ENCODE peak calls at places on chromosomes 2 and 18, in nine cellular contexts. One of them, this sample, is unnamed.

GRCh38 chr2:100320547-100321180 is 1.6 kb downstream of the LONRF2 start:
- DNase-seq in BE2C: no peak
- DNase-seq in aorta: no peak
- DNase-seq in Karpas-422: no peak
- DNase-seq in GM23248: no peak
- DNase-seq in psoas muscle: peak; percentile 15
- DNase-seq in AG09309: no peak
- DNase-seq in OCI-LY7: no peak
- DNase-seq in prostate gland: peak; percentile 28
- DNase-seq in this sample: no peak

GRCh38 chr18:51417643-51418483 is 220.4 kb upstream of the MEX3C start:
- DNase-seq in BE2C: no peak
- DNase-seq in aorta: no peak
- DNase-seq in Karpas-422: peak; percentile 56
- DNase-seq in GM23248: no peak
- DNase-seq in psoas muscle: no peak
- DNase-seq in AG09309: no peak
- DNase-seq in OCI-LY7: peak; percentile 48
- DNase-seq in prostate gland: no peak
- DNase-seq in this sample: no peak

GRCh38 chr18:58533771-58534170 is 95.1 kb downstream of the ALPK2 start:
- DNase-seq in BE2C: no peak
- DNase-seq in aorta: no peak
- DNase-seq in Karpas-422: no peak
- DNase-seq in GM23248: no peak
- DNase-seq in psoas muscle: no peak
- DNase-seq in AG09309: no peak
- DNase-seq in OCI-LY7: no peak
- DNase-seq in prostate gland: no peak
- DNase-seq in this sample: no peak

GRCh38 chr2:187993516-187993915 is 298.2 kb upstream of the GULP1 start:
- DNase-seq in BE2C: no peak
- DNase-seq in aorta: no peak
- DNase-seq in Karpas-422: no peak
- DNase-seq in GM23248: no peak
- DNase-seq in psoas muscle: no peak
- DNase-seq in AG09309: no peak
- DNase-seq in OCI-LY7: no peak
- DNase-seq in prostate gland: no peak
- DNase-seq in this sample: no peak

GRCh38 chr18:12534820-12535219 is 123.1 kb downstream of the SPIRE1 start:
- DNase-seq in BE2C: no peak
- DNase-seq in aorta: no peak
- DNase-seq in Karpas-422: no peak
- DNase-seq in GM23248: no peak
- DNase-seq in psoas muscle: no peak
- DNase-seq in AG09309: no peak
- DNase-seq in OCI-LY7: no peak
- DNase-seq in prostate gland: no peak
- DNase-seq in this sample: no peak

GRCh38 chr18:35422227-35422626 is 45.1 kb upstream of the ZNF396 start:
- DNase-seq in BE2C: no peak
- DNase-seq in aorta: no peak
- DNase-seq in Karpas-422: no peak
- DNase-seq in GM23248: no peak
- DNase-seq in psoas muscle: no peak
- DNase-seq in AG09309: no peak
- DNase-seq in OCI-LY7: no peak
- DNase-seq in prostate gland: no peak
- DNase-seq in this sample: no peak

GRCh38 chr2:237227190-237227988 is 141.7 kb downstream of the COPS8 start:
- DNase-seq in BE2C: no peak
- DNase-seq in aorta: no peak
- DNase-seq in Karpas-422: no peak
- DNase-seq in GM23248: peak; percentile 96
- DNase-seq in psoas muscle: no peak
- DNase-seq in AG09309: peak; percentile 86
- DNase-seq in OCI-LY7: no peak
- DNase-seq in prostate gland: no peak
- DNase-seq in this sample: no peak

GRCh38 chr2:13725945-13726344 is 906.6 kb upstream of the LRATD1 start:
- DNase-seq in BE2C: no peak
- DNase-seq in aorta: no peak
- DNase-seq in Karpas-422: no peak
- DNase-seq in GM23248: no peak
- DNase-seq in psoas muscle: no peak
- DNase-seq in AG09309: no peak
- DNase-seq in OCI-LY7: no peak
- DNase-seq in prostate gland: no peak
- DNase-seq in this sample: no peak

GRCh38 chr2:44351088-44351487 is 10.2 kb downstream of the PREPL start:
- DNase-seq in BE2C: no peak
- DNase-seq in aorta: peak; percentile 77
- DNase-seq in Karpas-422: no peak
- DNase-seq in GM23248: peak; percentile 54
- DNase-seq in psoas muscle: no peak
- DNase-seq in AG09309: no peak
- DNase-seq in OCI-LY7: no peak
- DNase-seq in prostate gland: no peak
- DNase-seq in this sample: no peak

GRCh38 chr2:239774142-239774462 is 251.0 kb downstream of the NDUFA10 start:
- DNase-seq in BE2C: no peak
- DNase-seq in aorta: no peak
- DNase-seq in Karpas-422: no peak
- DNase-seq in GM23248: no peak
- DNase-seq in psoas muscle: no peak
- DNase-seq in AG09309: no peak
- DNase-seq in OCI-LY7: no peak
- DNase-seq in prostate gland: no peak
- DNase-seq in this sample: no peak

GRCh38 chr18:75211002-75211621 is 515 bp downstream of the TSHZ1 start:
- DNase-seq in BE2C: no peak
- DNase-seq in aorta: no peak
- DNase-seq in Karpas-422: peak; percentile 74
- DNase-seq in GM23248: peak; percentile 64
- DNase-seq in psoas muscle: peak; percentile 23
- DNase-seq in AG09309: no peak
- DNase-seq in OCI-LY7: peak; percentile 31
- DNase-seq in prostate gland: no peak
- DNase-seq in this sample: no peak

GRCh38 chr18:55381277-55381676 is 206.7 kb downstream of the TCF4 start:
- DNase-seq in BE2C: no peak
- DNase-seq in aorta: no peak
- DNase-seq in Karpas-422: no peak
- DNase-seq in GM23248: peak; percentile 84
- DNase-seq in psoas muscle: no peak
- DNase-seq in AG09309: peak; percentile 97
- DNase-seq in OCI-LY7: no peak
- DNase-seq in prostate gland: no peak
- DNase-seq in this sample: no peak

GRCh38 chr18:70494524-70494923 is 205.7 kb downstream of the SOCS6 start:
- DNase-seq in BE2C: no peak
- DNase-seq in aorta: no peak
- DNase-seq in Karpas-422: peak; percentile 53
- DNase-seq in GM23248: no peak
- DNase-seq in psoas muscle: no peak
- DNase-seq in AG09309: no peak
- DNase-seq in OCI-LY7: no peak
- DNase-seq in prostate gland: no peak
- DNase-seq in this sample: no peak

DNA sequence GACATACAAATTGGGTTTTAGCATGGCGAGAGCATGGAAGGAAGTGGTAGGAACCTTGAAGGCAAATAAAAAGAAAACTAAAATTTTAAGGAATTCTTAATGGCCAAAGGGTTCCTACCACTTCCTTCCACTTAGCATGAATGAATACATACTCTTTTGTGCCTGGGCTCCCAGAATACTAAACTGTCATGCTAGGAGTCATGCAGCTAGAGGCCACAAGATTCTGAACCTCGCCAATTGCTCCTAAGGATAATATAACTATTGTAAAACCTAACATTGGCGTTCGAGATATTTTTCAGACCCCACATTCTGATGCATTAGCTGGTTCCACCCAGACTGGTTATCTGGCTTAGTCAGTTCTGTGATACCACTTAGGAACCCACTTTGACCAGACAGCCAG is 38.6 kb upstream of the ARHGAP25 start:
- DNase-seq in BE2C: no peak
- DNase-seq in aorta: no peak
- DNase-seq in Karpas-422: no peak
- DNase-seq in GM23248: no peak
- DNase-seq in psoas muscle: no peak
- DNase-seq in AG09309: no peak
- DNase-seq in OCI-LY7: no peak
- DNase-seq in prostate gland: no peak
- DNase-seq in this sample: no peak
- H3K4me3 ChIP-seq in BE2C: no peak overlapping the region
- H3K4me3 ChIP-seq in aorta: no peak overlapping the region
- H3K4me3 ChIP-seq in Karpas-422: no peak overlapping the region
- H3K4me3 ChIP-seq in GM23248: no peak overlapping the region
- H3K4me3 ChIP-seq in psoas muscle: no peak overlapping the region
- H3K4me3 ChIP-seq in AG09309: no peak overlapping the region
- H3K4me3 ChIP-seq in OCI-LY7: no peak overlapping the region
- H3K4me3 ChIP-seq in prostate gland: no peak overlapping the region
- H3K4me3 ChIP-seq in this sample: no peak overlapping the region

DNA sequence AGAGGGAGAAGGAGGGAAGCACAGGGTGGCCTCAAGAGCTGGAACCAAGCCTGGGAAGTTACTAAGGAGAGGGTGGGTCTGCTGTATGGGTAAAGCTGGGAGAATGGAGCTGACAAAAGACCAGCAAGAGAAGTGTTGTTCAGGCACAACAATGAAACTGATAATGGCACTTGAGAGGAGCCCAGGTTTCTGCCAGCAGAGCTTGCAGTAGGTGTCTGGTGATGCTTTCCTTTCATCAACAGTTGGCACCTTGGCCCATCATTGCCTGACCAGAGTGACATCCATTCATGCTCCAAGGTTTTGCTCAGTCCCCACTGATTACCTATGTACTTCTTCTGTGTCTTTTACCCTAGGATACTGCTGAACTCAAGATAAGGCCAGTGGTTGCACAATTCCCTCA is 92.9 kb upstream of the CXCR4 start:
- DNase-seq in BE2C: no peak
- DNase-seq in aorta: no peak
- DNase-seq in Karpas-422: no peak
- DNase-seq in GM23248: no peak
- DNase-seq in psoas muscle: no peak
- DNase-seq in AG09309: no peak
- DNase-seq in OCI-LY7: no peak
- DNase-seq in prostate gland: no peak
- DNase-seq in this sample: no peak
- H3K4me3 ChIP-seq in BE2C: no peak overlapping the region
- H3K4me3 ChIP-seq in aorta: no peak overlapping the region
- H3K4me3 ChIP-seq in Karpas-422: no peak overlapping the region
- H3K4me3 ChIP-seq in GM23248: no peak overlapping the region
- H3K4me3 ChIP-seq in psoas muscle: no peak overlapping the region
- H3K4me3 ChIP-seq in AG09309: no peak overlapping the region
- H3K4me3 ChIP-seq in OCI-LY7: no peak overlapping the region
- H3K4me3 ChIP-seq in prostate gland: no peak overlapping the region
- H3K4me3 ChIP-seq in this sample: no peak overlapping the region

GRCh38 chr2:118810766-118811165 is 36.7 kb downstream of the EN1 start:
- DNase-seq in BE2C: no peak
- DNase-seq in aorta: no peak
- DNase-seq in Karpas-422: no peak
- DNase-seq in GM23248: no peak
- DNase-seq in psoas muscle: no peak
- DNase-seq in AG09309: no peak
- DNase-seq in OCI-LY7: no peak
- DNase-seq in prostate gland: no peak
- DNase-seq in this sample: no peak

GRCh38 chr2:118805061-118805690 is 42.3 kb downstream of the EN1 start:
- DNase-seq in BE2C: no peak
- DNase-seq in aorta: no peak
- DNase-seq in Karpas-422: no peak
- DNase-seq in GM23248: peak; percentile 75
- DNase-seq in psoas muscle: no peak
- DNase-seq in AG09309: no peak
- DNase-seq in OCI-LY7: no peak
- DNase-seq in prostate gland: no peak
- DNase-seq in this sample: no peak

GRCh38 chr2:118806797-118807667 is 40.4 kb downstream of the EN1 start:
- DNase-seq in BE2C: no peak
- DNase-seq in aorta: no peak
- DNase-seq in Karpas-422: no peak
- DNase-seq in GM23248: peak; percentile 50
- DNase-seq in psoas muscle: no peak
- DNase-seq in AG09309: no peak
- DNase-seq in OCI-LY7: no peak
- DNase-seq in prostate gland: no peak
- DNase-seq in this sample: no peak

GRCh38 chr2:118808429-118808809 is 39.0 kb downstream of the EN1 start:
- DNase-seq in BE2C: no peak
- DNase-seq in aorta: no peak
- DNase-seq in Karpas-422: no peak
- DNase-seq in GM23248: peak; percentile 51
- DNase-seq in psoas muscle: no peak
- DNase-seq in AG09309: no peak
- DNase-seq in OCI-LY7: no peak
- DNase-seq in prostate gland: no peak
- DNase-seq in this sample: no peak

DNA sequence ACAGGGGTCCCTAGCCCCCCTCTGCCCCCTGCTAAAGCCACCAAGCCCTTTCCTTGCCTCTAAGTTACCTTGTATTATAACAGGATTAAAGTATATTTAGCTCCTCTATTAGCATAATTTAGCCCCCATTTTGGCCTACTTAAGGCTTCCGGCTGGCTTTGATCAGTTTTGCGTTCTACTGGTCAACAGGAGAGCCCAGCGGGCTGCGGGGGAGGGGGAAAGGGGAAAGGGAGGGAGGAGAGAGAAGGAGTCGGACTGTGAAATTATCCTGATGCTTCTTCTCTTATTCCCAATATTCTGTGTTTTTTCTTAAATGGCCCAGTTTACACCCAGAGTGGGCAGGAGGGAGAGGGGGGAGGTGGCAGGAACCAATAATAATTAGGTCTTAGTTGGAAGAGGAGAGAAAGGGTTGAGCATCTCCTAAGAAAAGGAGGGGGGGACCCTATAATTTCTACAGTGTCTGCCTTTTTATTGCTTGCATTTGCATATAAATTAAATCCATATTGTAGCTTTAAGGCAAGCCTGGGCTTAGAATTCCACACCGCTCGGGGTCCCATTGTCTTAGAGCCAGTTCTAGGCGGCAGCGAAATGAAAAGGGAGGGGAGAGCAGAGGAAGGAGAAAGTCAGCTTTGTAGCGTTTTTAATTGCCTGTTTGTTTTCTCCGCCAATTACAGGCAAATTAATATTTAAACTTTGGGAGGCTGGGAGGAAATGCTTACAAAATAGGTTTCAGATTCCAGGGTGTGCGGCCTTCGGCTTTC is 39.6 kb downstream of the EN1 start:
- DNase-seq in BE2C: no peak
- DNase-seq in aorta: no peak
- DNase-seq in Karpas-422: no peak
- DNase-seq in GM23248: no peak
- DNase-seq in psoas muscle: no peak
- DNase-seq in AG09309: no peak
- DNase-seq in OCI-LY7: no peak
- DNase-seq in prostate gland: no peak
- DNase-seq in this sample: no peak
- H3K4me3 ChIP-seq in BE2C: no peak overlapping the region
- H3K4me3 ChIP-seq in aorta: no peak overlapping the region
- H3K4me3 ChIP-seq in Karpas-422: no peak overlapping the region
- H3K4me3 ChIP-seq in GM23248: peak overlapping the region; percentile 74
- H3K4me3 ChIP-seq in psoas muscle: no peak overlapping the region
- H3K4me3 ChIP-seq in AG09309: no peak overlapping the region
- H3K4me3 ChIP-seq in OCI-LY7: no peak overlapping the region
- H3K4me3 ChIP-seq in prostate gland: no peak overlapping the region
- H3K4me3 ChIP-seq in this sample: no peak overlapping the region

GRCh38 chr2:64608867-64609228 is 44.9 kb downstream of the SERTAD2 start:
- DNase-seq in BE2C: no peak
- DNase-seq in aorta: no peak
- DNase-seq in Karpas-422: peak; percentile 60
- DNase-seq in GM23248: no peak
- DNase-seq in psoas muscle: no peak
- DNase-seq in AG09309: no peak
- DNase-seq in OCI-LY7: no peak
- DNase-seq in prostate gland: no peak
- DNase-seq in this sample: no peak
- H3K4me3 ChIP-seq in BE2C: no peak overlapping the region
- H3K4me3 ChIP-seq in aorta: peak overlapping the region; percentile 12
- H3K4me3 ChIP-seq in Karpas-422: peak overlapping the region; percentile 73
- H3K4me3 ChIP-seq in GM23248: peak overlapping the region; percentile 61
- H3K4me3 ChIP-seq in psoas muscle: peak overlapping the region; percentile 82
- H3K4me3 ChIP-seq in AG09309: no peak overlapping the region
- H3K4me3 ChIP-seq in OCI-LY7: peak overlapping the region; percentile 60
- H3K4me3 ChIP-seq in prostate gland: peak overlapping the region; percentile 38
- H3K4me3 ChIP-seq in this sample: peak overlapping the region; percentile 20

This sample was measured in lung.